ENCODE peak calls at places on chromosome 2, in nine cellular contexts. M, I, A, H, Y, V, K, T and F are unnamed samples.

GRCh38 chr2:135986507-135986906 is 1.1 kb upstream of the DARS1 start:
- DNase-seq in K (no peak), I (no peak), T (no peak), V (no peak), A (no peak), H (no peak), M (no peak), Y (no peak), F (no peak)

GRCh38 chr2:172606285-172606684 is 50.4 kb downstream of the PDK1 start:
- DNase-seq in Y (no peak), K (no peak), I (no peak), V (no peak), A (no peak), M (no peak), T (no peak), H (no peak), F (no peak)

GRCh38 chr2:131154071-131154531 is 49.0 kb downstream of the PLEKHB2 start:
- DNase-seq in M (peak; percentile 71), V (peak; percentile 76), I (no peak), A (peak; percentile 7), H (peak; percentile 73), K (peak; percentile 57), Y (peak; percentile 45), T (peak; percentile 23), F (peak; percentile 38)

GRCh38 chr2:20181761-20182160 is 43.2 kb downstream of the SDC1 start:
- DNase-seq in H (no peak), V (no peak), I (no peak), A (no peak), M (no peak), T (no peak), Y (no peak), K (no peak), F (no peak)

GRCh38 chr2:230778350-230779140 is 65.9 kb downstream of the CAB39 start:
- DNase-seq in V (no peak), K (no peak), Y (no peak), I (no peak), A (no peak), H (no peak), T (no peak), M (no peak), F (no peak)

GRCh38 chr2:36338827-36339145 is 16.8 kb upstream of the CRIM1 start:
- DNase-seq in V (no peak), A (no peak), Y (no peak), T (no peak), H (peak; percentile 96), I (no peak), M (no peak), K (no peak), F (no peak)

GRCh38 chr2:230218411-230218810 is 1.4 kb downstream of the SP110 start:
- DNase-seq in M (no peak), K (peak; percentile 61), Y (no peak), T (no peak), V (no peak), I (no peak), A (no peak), H (no peak), F (no peak)

GRCh38 chr2:172878260-172878659 is 142.6 kb downstream of the RAPGEF4 start:
- DNase-seq in Y (no peak), T (no peak), I (no peak), M (no peak), H (no peak), V (no peak), K (no peak), A (no peak), F (no peak)

GRCh38 chr2:173090291-173090877 is 14.7 kb downstream of the MAP3K20 start:
- DNase-seq in H (peak; percentile 64), V (peak; percentile 10), K (no peak), M (no peak), T (peak; percentile 32), Y (no peak), A (no peak), I (no peak), F (no peak)

GRCh38 chr2:105339414-105339813 is 2.1 kb downstream of the C2orf49 start:
- DNase-seq in H (no peak), M (no peak), I (no peak), V (no peak), T (no peak), A (no peak), K (no peak), Y (no peak), F (no peak)

GRCh38 chr2:7480431-7480830 is 563.2 kb downstream of the RNF144A start:
- DNase-seq in A (no peak), M (no peak), H (no peak), K (no peak), T (no peak), V (no peak), Y (no peak), I (no peak), F (no peak)

GRCh38 chr2:97011977-97012569 is 25.7 kb upstream of the FAM178B start:
- DNase-seq in I (peak; percentile 48), M (no peak), Y (no peak), H (peak; percentile 78), T (peak; percentile 23), V (peak; percentile 12), A (no peak), K (peak; percentile 87), F (peak; percentile 27)

GRCh38 chr2:229350117-229350805 is 79.2 kb upstream of the PID1 start:
- DNase-seq in M (no peak), I (no peak), T (no peak), H (no peak), Y (no peak), A (no peak), V (no peak), K (no peak), F (no peak)

GRCh38 chr2:113328043-113328442 is 49.3 kb upstream of the PAX8 start:
- DNase-seq in I (no peak), M (no peak), A (no peak), Y (no peak), K (no peak), H (no peak), T (no peak), V (no peak), F (no peak)

GRCh38 chr2:213238753-213239591 is 45.3 kb upstream of the SPAG16 start:
- DNase-seq in Y (no peak), M (no peak), T (no peak), A (no peak), V (no peak), I (no peak), K (no peak), H (peak; percentile 50), F (no peak)

GRCh38 chr2:191020742-191021381 is 6.9 kb upstream of the STAT1 start:
- DNase-seq in A (peak; percentile 61), K (peak; percentile 51), I (no peak), M (peak; percentile 21), Y (no peak), T (peak; percentile 20), V (no peak), H (peak; percentile 64), F (no peak)

GRCh38 chr2:23791030-23791429 is 135.9 kb downstream of the ATAD2B start:
- DNase-seq in V (no peak), A (no peak), H (peak; percentile 8), T (no peak), K (no peak), I (peak; percentile 12), M (no peak), Y (no peak), F (no peak)

GRCh38 chr2:221571391-221572179 is 519 bp downstream of the EPHA4 start:
- DNase-seq in T (peak; percentile 29), V (peak; percentile 49), A (no peak), I (no peak), M (peak; percentile 8), H (peak; percentile 49), Y (no peak), K (no peak), F (no peak)

GRCh38 chr2:195535911-195536522 is 121.0 kb upstream of the SLC39A10 start:
- DNase-seq in M (peak; percentile 43), I (no peak), V (no peak), K (peak; percentile 80), Y (peak; percentile 51), A (peak; percentile 48), H (no peak), T (peak; percentile 23), F (no peak)

GRCh38 chr2:56170988-56171387 is 12.8 kb upstream of the CCDC85A start:
- DNase-seq in V (no peak), I (no peak), M (no peak), K (no peak), Y (no peak), A (no peak), T (no peak), H (no peak), F (no peak)

GRCh38 chr2:189393440-189394111 is 47.7 kb upstream of the WDR75 start:
- DNase-seq in A (no peak), V (no peak), T (no peak), M (no peak), Y (no peak), H (peak; percentile 46), I (no peak), K (no peak), F (no peak)

GRCh38 chr2:222709191-222709891 is 37.9 kb downstream of the MOGAT1 start:
- DNase-seq in Y (no peak), V (no peak), K (peak; percentile 95), H (no peak), I (peak; percentile 87), T (peak; percentile 81), M (no peak), A (no peak), F (peak; percentile 60)

GRCh38 chr2:19819097-19820065 is 82.4 kb downstream of the TTC32 start:
- DNase-seq in K (no peak), M (no peak), H (no peak), A (no peak), I (no peak), V (no peak), Y (no peak), T (no peak), F (no peak)

GRCh38 chr2:239960929-239961661 is 64.0 kb downstream of the NDUFA10 start:
- DNase-seq in M (no peak), Y (no peak), T (no peak), K (peak; percentile 17), V (no peak), I (no peak), A (no peak), H (no peak), F (no peak)

GRCh38 chr2:28729698-28730097 is 21.9 kb upstream of the PPP1CB start:
- DNase-seq in I (no peak), M (no peak), A (no peak), T (no peak), K (no peak), Y (no peak), V (no peak), H (no peak), F (no peak)

GRCh38 chr2:229752970-229753729 is 38.8 kb upstream of the DNER start:
- DNase-seq in M (no peak), Y (no peak), I (no peak), K (no peak), V (no peak), T (no peak), H (no peak), A (no peak), F (no peak)

GRCh38 chr2:46471-47345 is at the start of gene FAM110C:
- DNase-seq in M (peak; percentile 32), K (no peak), I (no peak), V (peak; percentile 33), H (peak; percentile 89), Y (peak; percentile 33), T (peak; percentile 26), A (no peak), F (no peak)